ENCODE peak calls at places on chromosome 12, in four cellular contexts. W is adrenal gland, B is HCT116, Z is uterus. R is an unnamed sample.

GRCh38 chr12:106495354-106495965 is 87.3 kb upstream of the RFX4 start:
- DNase-seq in W (no peak), B (no peak), Z (no peak), R (no peak)

GRCh38 chr12:1830981-1831930 is 10.9 kb downstream of the LRTM2 start:
- DNase-seq in W (peak; percentile 61), B (no peak), Z (peak; percentile 36), R (peak; percentile 68)

GRCh38 chr12:57037264-57037663 is 12.7 kb downstream of the MYO1A start:
- DNase-seq in B (no peak), Z (no peak), W (no peak), R (no peak)

GRCh38 chr12:47766496-47767196 is 6.4 kb upstream of the SLC48A1 start:
- DNase-seq in Z (no peak), B (no peak), W (no peak), R (no peak)

GRCh38 chr12:101021911-101022388 is 188.1 kb downstream of the SLC5A8 start:
- DNase-seq in B (peak; percentile 70), Z (no peak), W (no peak), R (peak; percentile 76)

GRCh38 chr12:23127701-23128100 is 502.7 kb downstream of the ETNK1 start:
- DNase-seq in Z (no peak), W (no peak), B (no peak), R (no peak)

GRCh38 chr12:96047621-96048211 is 12.3 kb upstream of the LTA4H start:
- DNase-seq in B (peak; percentile 93), W (no peak), Z (no peak), R (peak; percentile 83)

GRCh38 chr12:109329710-109330109 is 18.0 kb upstream of the MYO1H start:
- DNase-seq in B (no peak), W (no peak), Z (no peak), R (no peak)

GRCh38 chr12:121673013-121673441 is 3.6 kb upstream of the MORN3 start:
- DNase-seq in B (no peak), W (peak; percentile 72), Z (no peak), R (no peak)

GRCh38 chr12:6345319-6346071 is 3.6 kb upstream of the TNFRSF1A start:
- DNase-seq in Z (peak; percentile 69), W (peak; percentile 97), B (peak; percentile 85), R (peak; percentile 94)

GRCh38 chr12:121628037-121628436 is 1.7 kb downstream of the ORAI1 start:
- DNase-seq in Z (no peak), B (no peak), W (no peak), R (no peak)

GRCh38 chr12:114439306-114439705 is 33.4 kb upstream of the TBX5 start:
- DNase-seq in W (no peak), B (no peak), Z (no peak), R (no peak)

GRCh38 chr12:114443607-114444421 is 37.9 kb upstream of the TBX5 start:
- DNase-seq in W (no peak), B (no peak), Z (no peak), R (no peak)

GRCh38 chr12:114438635-114439256 is 32.8 kb upstream of the TBX5 start:
- DNase-seq in W (no peak), Z (no peak), B (no peak), R (no peak)

GRCh38 chr12:114439833-114440449 is 34.0 kb upstream of the TBX5 start:
- DNase-seq in W (no peak), B (no peak), Z (no peak), R (no peak)

GRCh38 chr12:114440450-114441383 is 34.8 kb upstream of the TBX5 start:
- DNase-seq in B (no peak), Z (no peak), W (no peak), R (no peak)
- H3K4me3 ChIP-seq in B (no peak overlapping the region), Z (no peak overlapping the region), W (no peak overlapping the region), R (no peak overlapping the region)

GRCh38 chr12:120125029-120125428 is 8.5 kb upstream of the RAB35 start:
- DNase-seq in W (no peak), Z (no peak), B (no peak), R (no peak)

GRCh38 chr12:120130011-120130410 is 13.5 kb upstream of the RAB35 start:
- DNase-seq in W (no peak), Z (no peak), B (no peak), R (no peak)

GRCh38 chr12:120126635-120127005 is 10.1 kb upstream of the RAB35 start:
- DNase-seq in B (no peak), W (peak; percentile 76), Z (no peak), R (peak; percentile 85)

GRCh38 chr12:120121766-120122293 is 5.3 kb upstream of the RAB35 start:
- DNase-seq in Z (no peak), B (no peak), W (no peak), R (no peak)

DNA sequence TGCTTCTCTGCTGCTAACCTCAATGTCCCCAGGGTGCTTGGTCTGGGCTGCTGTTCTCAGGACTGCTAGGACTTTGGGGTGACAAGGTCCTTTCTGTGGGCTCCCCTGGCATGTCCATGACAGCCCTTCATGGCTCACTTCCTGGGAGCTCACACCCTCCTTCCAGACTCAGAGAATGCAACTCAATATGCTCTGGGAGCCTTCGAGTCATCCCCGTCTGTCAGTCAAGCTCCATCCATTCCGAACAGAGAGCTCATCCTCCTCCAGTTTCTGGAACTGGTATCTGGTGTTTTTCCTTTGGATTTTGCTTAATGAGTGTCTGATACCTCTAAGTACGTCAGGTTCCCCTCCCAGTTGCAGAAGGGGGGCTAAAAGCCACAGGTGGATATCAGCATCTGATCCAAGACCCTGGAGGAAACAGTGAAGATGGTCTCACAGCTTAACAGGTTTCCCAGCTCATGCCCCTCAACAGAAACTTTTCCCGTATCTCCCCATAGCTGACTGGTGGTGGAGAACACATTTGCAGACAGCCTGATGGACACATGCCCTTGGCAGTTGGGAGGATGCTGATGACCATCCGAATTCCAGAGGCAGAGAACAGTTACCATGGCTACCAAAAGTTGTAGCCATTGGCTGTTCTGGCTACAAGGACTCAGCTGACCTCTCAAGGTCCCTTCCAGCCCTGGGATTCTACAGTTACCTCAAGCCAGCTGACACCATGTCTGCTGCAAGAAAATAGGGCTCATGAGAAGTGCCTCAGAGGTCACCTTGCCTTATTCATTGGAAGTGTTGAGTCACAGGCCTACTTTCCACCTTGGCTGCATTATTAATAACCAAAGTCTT is 9.5 kb upstream of the RAB35 start:
- DNase-seq in W (peak; percentile 63), B (no peak), Z (no peak), R (no peak)
- TF ChIP-seq CTCF in W (no peak), B (no peak), Z (no peak), R (no peak)

DNA sequence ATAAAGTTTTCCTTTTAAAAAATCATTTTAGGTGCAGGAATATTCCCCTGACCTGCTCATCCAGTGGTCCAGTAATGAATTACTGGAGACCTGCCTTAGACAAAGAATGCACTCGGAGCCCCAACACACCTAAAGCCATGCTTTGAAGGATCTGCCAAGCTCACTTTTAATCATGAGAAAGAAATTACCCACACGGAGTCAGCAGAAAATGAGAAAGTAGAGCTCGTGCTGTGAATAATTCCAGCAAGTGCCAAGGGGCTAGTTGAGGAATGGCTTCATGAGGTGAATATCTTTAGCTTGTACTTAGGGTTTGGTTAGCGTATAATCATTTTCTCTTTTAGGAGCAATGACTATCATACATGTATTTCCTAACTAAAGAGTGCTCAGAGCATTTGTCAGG is 98.2 kb downstream of the RMST start:
- DNase-seq in Z (no peak), B (no peak), W (no peak), R (no peak)
- H3K4me1 ChIP-seq in Z (no peaks in the 10 kb centered on the region), B (no peaks in the 10 kb centered on the region), W (no peaks in the 10 kb centered on the region), R (peaks cover 6% of the 10 kb centered on the region)

GRCh38 chr12:19205120-19205519 is 75.6 kb downstream of the PLEKHA5 start:
- DNase-seq in B (no peak), Z (no peak), W (no peak), R (no peak)
- H3K4me3 ChIP-seq in B (no peak overlapping the region), Z (peak overlapping the region; percentile 2), W (no peak overlapping the region), R (no peak overlapping the region)

R was measured in endothelial cell of umbilical vein.